ENCODE peak calls at places on chromosomes 2 and 18, in four cellular contexts. K, Y, I and L are unnamed samples.

GRCh38 chr2:64769392-64770044 is 115.8 kb upstream of the SERTAD2 start:
- DNase-seq in K (peak), Y (no peak), I (no peak), L (no peak)

GRCh38 chr18:2104620-2105462 is 466.5 kb downstream of the METTL4 start:
- DNase-seq in I (peak), Y (no peak), K (peak), L (peak)

GRCh38 chr2:98039085-98039756 is 43.5 kb upstream of the TMEM131 start:
- DNase-seq in K (no peak), Y (no peak), I (no peak), L (no peak)

GRCh38 chr2:80312282-80312839 is 7.8 kb upstream of the LRRTM1 start:
- DNase-seq in K (peak), I (no peak), Y (no peak), L (no peak)

GRCh38 chr2:199457147-199458016 is at the start of gene SATB2:
- DNase-seq in K (peak), I (peak), Y (no peak), L (no peak)

GRCh38 chr2:198440833-198441232 is 636.4 kb downstream of the PLCL1 start:
- DNase-seq in Y (no peak), I (no peak), K (peak), L (no peak)

GRCh38 chr2:219459460-219460311 is 25.0 kb downstream of the SPEG start:
- DNase-seq in I (peak), K (peak), Y (peak), L (peak)

GRCh38 chr18:50439460-50440015 is 64.7 kb downstream of the SKA1 start:
- DNase-seq in Y (no peak), I (no peak), K (no peak), L (no peak)

GRCh38 chr2:238159676-238160205 is 971 bp downstream of the ERFE start:
- DNase-seq in K (no peak), I (no peak), Y (no peak), L (peak)